ENCODE peak calls at places on chromosomes 2 and 18, in six cellular contexts. M is HCT116, W is K562, Q is HepG2, C is GM12878, L is H1. Y is an unnamed sample.
A peak's percentile ranks its signal among the peaks of the same experiment; 100 is the strongest.

GRCh38 chr2:118539290-118539689 is 308.2 kb downstream of the EN1 start:
- DNase-seq in M (peak; percentile 16), W (no peak), Q (peak; percentile 14), C (no peak), L (peak; percentile 10), Y (peak; percentile 11)

GRCh38 chr2:119808516-119809147 is 48.9 kb downstream of the PTPN4 start:
- DNase-seq in M (no peak), W (no peak), Q (no peak), C (no peak), L (no peak), Y (no peak)

GRCh38 chr2:179671314-179671713 is 190.1 kb downstream of the ZNF385B start:
- DNase-seq in M (no peak), W (no peak), Q (no peak), C (no peak), L (no peak), Y (no peak)

GRCh38 chr18:2851771-2852170 is 5.0 kb downstream of the EMILIN2 start:
- DNase-seq in M (no peak), W (no peak), Q (no peak), C (no peak), L (no peak), Y (no peak)

GRCh38 chr2:47639469-47639868 is 143.5 kb upstream of the MSH6 start:
- DNase-seq in M (no peak), W (no peak), Q (no peak), C (no peak), L (no peak), Y (no peak)

GRCh38 chr18:71529708-71530303 is 1014.3 kb downstream of the CBLN2 start:
- DNase-seq in M (no peak), W (no peak), Q (no peak), C (no peak), L (no peak), Y (no peak)

GRCh38 chr2:238720232-238720672 is 127.6 kb upstream of the TWIST2 start:
- DNase-seq in M (peak; percentile 52), W (peak; percentile 52), Q (peak; percentile 58), C (no peak), L (peak; percentile 43), Y (peak; percentile 45)

GRCh38 chr2:42809131-42809875 is 16.9 kb upstream of the HAAO start:
- DNase-seq in M (no peak), W (no peak), Q (no peak), C (no peak), L (no peak), Y (no peak)

GRCh38 chr2:69177063-69177771 is 164.2 kb downstream of the ANTXR1 start:
- DNase-seq in M (no peak), W (peak; percentile 21), Q (peak; percentile 74), C (no peak), L (no peak), Y (no peak)

GRCh38 chr2:113285816-113286215 is 7.1 kb upstream of the PAX8 start:
- DNase-seq in M (no peak), W (no peak), Q (no peak), C (no peak), L (no peak), Y (no peak)

GRCh38 chr2:207161724-207162123 is 4.0 kb downstream of the KLF7 start:
- DNase-seq in M (no peak), W (no peak), Q (no peak), C (no peak), L (no peak), Y (no peak)

GRCh38 chr2:148167855-148168254 is 147.0 kb downstream of the MBD5 start:
- DNase-seq in M (no peak), W (no peak), Q (no peak), C (no peak), L (no peak), Y (no peak)
- TF ChIP-seq JUND in M (no peak), W (no peak), Q (no peak), C (no peak), L (no peak), Y (no peak)

DNA sequence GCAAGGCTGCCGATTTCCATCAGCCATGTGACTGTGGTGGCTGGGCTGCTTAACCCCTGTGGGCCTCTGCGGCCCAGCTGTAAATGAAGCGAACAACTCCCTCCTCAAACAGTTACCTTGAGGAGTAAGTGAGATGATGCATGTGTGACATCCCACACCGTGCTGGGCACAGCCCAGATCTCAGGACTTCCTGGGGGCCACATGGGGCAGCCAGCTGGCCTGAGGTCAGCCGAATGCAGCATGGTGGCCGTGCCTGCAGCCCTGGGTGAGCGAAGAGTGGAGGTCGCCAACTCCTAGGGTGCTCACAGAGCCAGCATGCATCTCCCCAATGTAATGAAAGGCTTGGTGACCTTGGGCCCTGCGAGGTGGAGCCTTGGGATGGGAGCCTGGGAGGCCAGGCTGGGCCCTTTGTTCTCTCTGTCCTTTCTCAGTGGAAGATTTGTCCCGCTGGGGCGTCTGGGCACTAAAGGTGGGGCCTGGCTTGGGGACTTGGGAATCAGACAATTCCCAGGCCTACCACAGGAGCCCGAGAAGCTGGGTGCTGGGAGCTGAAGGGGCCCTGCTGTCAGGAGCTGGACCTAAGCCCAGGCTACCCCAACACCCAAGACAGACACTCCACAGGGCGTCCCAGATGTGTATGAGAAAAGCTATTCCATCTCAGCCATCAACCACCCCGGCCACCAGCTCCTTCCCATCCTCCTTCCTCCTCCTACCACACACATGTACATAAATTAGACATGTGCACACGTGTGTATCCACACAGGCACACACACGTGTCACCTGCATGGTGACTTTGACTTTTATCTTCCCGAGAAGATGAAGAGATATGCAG is 24.9 kb downstream of the CIB4 start:
- DNase-seq in M (no peak), W (no peak), Q (no peak), C (no peak), L (no peak), Y (no peak)
- TF ChIP-seq JUND in M (no peak), W (no peak), Q (no peak), C (no peak), L (no peak), Y (no peak)

GRCh38 chr2:15639323-15640251 is 47.9 kb downstream of the DDX1 start:
- DNase-seq in M (no peak), W (no peak), Q (no peak), C (no peak), L (no peak), Y (no peak)
- TF ChIP-seq JUND in M (no peak), W (no peak), Q (no peak), C (no peak), L (no peak), Y (no peak)

DNA sequence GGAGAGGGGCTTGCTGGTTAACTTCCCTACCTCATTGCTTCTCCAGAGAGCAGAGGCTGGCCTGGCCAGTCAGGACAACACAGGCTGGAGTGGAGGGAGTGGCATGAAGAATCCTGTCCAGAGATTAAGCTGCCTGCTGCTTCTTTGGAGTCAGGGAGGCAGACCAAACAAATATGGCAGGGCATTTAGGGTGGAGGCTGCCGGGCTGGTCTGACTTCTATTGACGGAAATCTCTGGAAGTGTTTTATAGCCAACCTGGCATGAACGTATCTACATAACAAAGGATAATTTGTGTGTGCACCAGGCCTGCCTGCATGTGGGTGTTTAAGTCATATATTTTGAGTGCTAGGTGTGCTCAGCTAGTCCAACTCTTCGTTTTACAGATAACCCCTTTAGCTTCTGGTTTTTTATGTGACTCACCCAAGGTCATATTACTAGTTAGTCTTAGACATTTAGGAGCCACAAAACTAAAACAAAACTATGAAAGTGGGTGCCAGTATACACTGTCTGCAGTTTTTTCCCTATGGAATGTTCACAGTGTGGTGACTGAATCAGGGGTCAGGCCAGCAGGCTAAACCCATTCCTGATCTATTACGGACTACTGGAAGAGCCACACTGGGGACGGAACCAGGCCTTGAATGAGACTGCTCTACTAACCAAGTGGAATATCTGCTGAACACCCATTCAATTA is 5.5 kb downstream of the NPC1 start:
- DNase-seq in M (no peak), W (no peak), Q (no peak), C (no peak), L (no peak), Y (no peak)
- TF ChIP-seq JUND in M (no peak), W (no peak), Q (no peak), C (no peak), L (no peak), Y (no peak)

GRCh38 chr18:51196116-51196810 is 1.2 kb downstream of the MEX3C start:
- DNase-seq in M (no peak), W (peak; percentile 20), Q (no peak), C (no peak), L (no peak), Y (no peak)
- TF ChIP-seq JUND in M (no peak), W (no peak), Q (no peak), C (no peak), L (no peak), Y (no peak)

GRCh38 chr2:164182116-164182637 is 439.1 kb downstream of the GRB14 start:
- DNase-seq in M (no peak), W (no peak), Q (no peak), C (no peak), L (no peak), Y (no peak)
- TF ChIP-seq JUND in M (no peak), W (no peak), Q (no peak), C (no peak), L (no peak), Y (no peak)

GRCh38 chr2:216916956-216917650 is 57.2 kb upstream of the TNP1 start:
- DNase-seq in M (no peak), W (no peak), Q (no peak), C (no peak), L (no peak), Y (no peak)
- TF ChIP-seq JUND in M (no peak), W (no peak), Q (no peak), C (no peak), L (no peak), Y (no peak)

GRCh38 chr2:62458206-62459035 is 47.6 kb downstream of the TMEM17 start:
- DNase-seq in M (no peak), W (no peak), Q (no peak), C (no peak), L (no peak), Y (no peak)
- TF ChIP-seq JUND in M (no peak), W (no peak), Q (no peak), C (no peak), L (no peak), Y (no peak)

GRCh38 chr2:133390151-133390550 is 178.1 kb downstream of the NCKAP5 start:
- DNase-seq in M (no peak), W (no peak), Q (no peak), C (no peak), L (no peak), Y (peak; percentile 15)
- TF ChIP-seq JUND in M (no peak), W (no peak), Q (no peak), C (no peak), L (no peak), Y (no peak)

Y was measured in T47D.